ENCODE peak calls at places on chromosomes 16 and 17, in ten cellular contexts. M is gastrocnemius medialis; W is endodermal cell; H is MG63; C is choroid plexus epithelial cell; Q is CD8-positive, alpha-beta T cell; Z is prostate gland; Y is cardiac fibroblast; L is ovary; E is brain microvascular endothelial cell. X is an unnamed sample.

GRCh38 chr16:77660311-77660710 is 62.0 kb upstream of the NUDT7 start:
- DNase-seq in Z (no peak), M (no peak), Y (peak), H (peak), Q (no peak), W (peak), E (peak), C (peak), L (no peak), X (no peak)

GRCh38 chr17:37458805-37459204 is 30.9 kb upstream of the DUSP14 start:
- DNase-seq in L (no peak), E (peak), M (no peak), C (peak), Y (peak), W (no peak), Z (no peak), Q (no peak), H (peak), X (no peak)

GRCh38 chr17:77497578-77497934 is 356.8 kb downstream of the SEC14L1 start:
- DNase-seq in C (no peak), Z (no peak), M (no peak), L (peak), W (peak), H (no peak), E (no peak), Q (no peak), Y (no peak), X (no peak)

GRCh38 chr16:16154292-16154951 is 68.9 kb downstream of the ABCC6 start:
- DNase-seq in C (no peak), M (no peak), W (no peak), Z (no peak), Y (no peak), L (no peak), E (no peak), Q (no peak), H (no peak), X (no peak)

GRCh38 chr17:78940708-78941107 is 15.5 kb upstream of the TIMP2 start:
- DNase-seq in L (no peak), W (peak), E (peak), Q (no peak), C (peak), M (no peak), Y (no peak), H (no peak), Z (no peak), X (no peak)

GRCh38 chr17:77001487-77001886 is 133.3 kb downstream of the MGAT5B start:
- DNase-seq in W (no peak), E (no peak), Z (no peak), Y (no peak), H (no peak), M (no peak), L (no peak), C (no peak), Q (no peak), X (no peak)

GRCh38 chr16:22353188-22353919 is 21.1 kb downstream of the CDR2 start:
- DNase-seq in Y (peak), H (peak), M (no peak), E (peak), L (no peak), Z (no peak), Q (no peak), C (peak), W (peak), X (no peak)

GRCh38 chr17:78364436-78365281 is 4.8 kb upstream of the SOCS3 start:
- DNase-seq in W (peak), Z (no peak), H (no peak), M (no peak), Q (no peak), C (no peak), E (no peak), L (no peak), Y (no peak), X (no peak)

GRCh38 chr17:57902800-57903759 is 52.1 kb downstream of the CUEDC1 start:
- DNase-seq in M (peak), Z (peak), Q (no peak), Y (peak), L (no peak), C (peak), H (peak), E (peak), W (no peak), X (peak)

GRCh38 chr17:3843935-3844516 is 2.0 kb downstream of the NCBP3 start:
- DNase-seq in M (no peak), Q (peak), W (peak), C (peak), L (no peak), H (no peak), E (no peak), Y (peak), Z (no peak), X (no peak)

GRCh38 chr17:35313875-35314409 is 59.5 kb downstream of the SLFN11 start:
- DNase-seq in W (no peak), E (no peak), Q (peak), M (peak), Z (no peak), C (no peak), Y (no peak), L (peak), H (no peak), X (no peak)

GRCh38 chr17:2853722-2854580 is 57.7 kb downstream of the RAP1GAP2 start:
- DNase-seq in E (no peak), C (no peak), Z (peak), M (no peak), W (peak), Q (peak), H (peak), L (no peak), Y (peak), X (no peak)

GRCh38 chr17:48198950-48199541 is 91.5 kb downstream of the SNX11 start:
- DNase-seq in Z (peak), Q (no peak), L (no peak), C (no peak), M (no peak), E (no peak), H (no peak), W (no peak), Y (no peak), X (no peak)

GRCh38 chr16:3461120-3461519 is 17.6 kb downstream of the NAA60 start:
- DNase-seq in Z (no peak), W (peak), Q (peak), E (no peak), C (no peak), L (no peak), Y (no peak), H (no peak), M (no peak), X (no peak)

GRCh38 chr17:31508310-31509094 is 117.0 kb downstream of the RAB11FIP4 start:
- DNase-seq in C (no peak), E (no peak), Y (no peak), L (no peak), Q (peak), Z (no peak), W (peak), M (no peak), H (no peak), X (no peak)

GRCh38 chr16:22322741-22323140 is 25.5 kb downstream of the POLR3E start:
- DNase-seq in L (no peak), E (no peak), Q (peak), Z (no peak), Y (no peak), H (no peak), M (no peak), W (peak), C (no peak), X (no peak)

GRCh38 chr16:75589301-75589700 is 23.1 kb downstream of the GABARAPL2 start:
- DNase-seq in Y (no peak), L (no peak), Q (no peak), E (no peak), W (no peak), M (no peak), H (no peak), Z (no peak), C (no peak), X (no peak)

DNA sequence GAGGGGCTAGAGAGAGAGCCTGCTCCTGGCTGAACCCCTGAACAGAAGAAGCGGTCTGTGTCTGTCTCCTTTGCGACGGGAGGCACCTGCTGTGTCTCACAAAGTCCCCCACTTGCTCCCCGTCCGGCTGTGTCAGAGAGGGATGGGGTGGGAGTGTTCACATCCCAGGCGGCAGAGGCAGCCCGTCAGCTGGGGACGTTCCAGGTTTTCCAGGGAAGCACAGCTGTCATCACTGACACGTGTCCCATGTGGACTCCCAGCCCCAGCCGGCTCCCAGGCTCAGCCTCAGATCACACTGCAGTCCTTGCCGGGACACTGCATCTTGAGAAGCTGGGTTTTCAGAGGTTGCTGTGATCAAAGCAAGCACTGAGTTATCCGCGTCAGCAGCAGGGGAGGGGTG is 1.6 kb downstream of the TELO2 start:
- DNase-seq in H (no peak), W (no peak), Q (no peak), E (no peak), Z (no peak), Y (peak), M (peak), L (no peak), C (no peak), X (no peak)
- H3K4me3 ChIP-seq in H (peak), W (peak), Q (no peak), E (no peak), Z (peak), Y (peak), M (peak), L (no peak), C (peak), X (no peak)

DNA sequence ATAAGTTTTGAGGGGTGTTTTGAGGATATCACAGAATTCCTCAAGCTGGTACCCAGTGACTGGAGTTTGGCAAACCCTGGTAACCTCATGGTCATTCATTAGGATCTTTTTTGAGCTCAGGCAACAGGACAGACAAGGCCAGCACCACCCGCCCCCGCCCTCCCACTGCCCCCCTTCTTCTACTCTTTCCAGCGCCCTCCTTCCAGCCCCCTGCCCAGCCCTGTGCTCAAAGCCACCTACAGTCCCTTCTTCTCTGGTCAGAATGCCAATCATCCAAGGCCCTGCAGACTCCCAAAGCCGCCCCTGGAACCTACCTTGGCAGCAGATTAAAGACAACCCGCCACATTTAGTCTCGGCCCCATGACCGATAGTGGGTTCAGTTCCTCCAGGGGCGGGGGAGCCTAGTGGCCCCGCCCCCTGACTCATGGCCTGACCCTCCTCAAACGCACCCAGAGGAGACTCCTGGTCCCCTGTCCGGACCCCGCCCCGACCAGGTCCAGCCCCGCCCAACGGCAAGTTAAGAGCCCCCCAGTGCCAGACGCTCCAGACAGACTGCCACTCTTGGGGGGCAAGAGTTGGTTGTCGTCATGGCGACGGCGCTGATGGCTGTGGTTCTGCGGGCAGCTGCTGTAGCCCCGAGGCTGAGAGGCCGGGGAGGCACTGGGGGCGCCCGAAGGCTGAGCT is at the start of gene NAGS:
- DNase-seq in L (peak), H (no peak), Q (no peak), C (no peak), W (peak), Y (no peak), M (no peak), E (no peak), Z (no peak), X (no peak)
- H3K4me3 ChIP-seq in L (no peak), H (no peak), Q (peak), C (peak), W (peak), Y (peak), M (peak), E (peak), Z (peak), X (peak)

GRCh38 chr16:86083382-86084002 is 184.5 kb downstream of the IRF8 start:
- DNase-seq in L (no peak), Z (no peak), W (peak), Q (no peak), H (no peak), M (no peak), Y (no peak), E (no peak), C (no peak), X (no peak)
- H3K4me3 ChIP-seq in L (no peak), Z (no peak), W (no peak), Q (no peak), H (no peak), M (no peak), Y (no peak), E (no peak), C (no peak), X (no peak)

GRCh38 chr17:7444682-7445010 is 215 bp upstream of the CHRNB1 start:
- DNase-seq in H (no peak), Q (no peak), W (no peak), Y (no peak), Z (no peak), M (peak), C (no peak), E (no peak), L (no peak), X (no peak)
- H3K4me3 ChIP-seq in H (no peak), Q (no peak), W (no peak), Y (no peak), Z (no peak), M (peak), C (no peak), E (no peak), L (no peak), X (peak)

GRCh38 chr16:88686062-88686438 is 257 bp downstream of the SNAI3 start:
- DNase-seq in Z (no peak), C (no peak), Q (no peak), M (no peak), E (no peak), W (no peak), L (no peak), Y (no peak), H (no peak), X (no peak)

GRCh38 chr16:88687254-88687576 is 908 bp upstream of the SNAI3 start:
- DNase-seq in Y (no peak), C (no peak), L (no peak), H (no peak), Q (no peak), E (no peak), W (no peak), Z (no peak), M (no peak), X (no peak)

GRCh38 chr16:88685156-88686061 is 898 bp downstream of the SNAI3 start:
- DNase-seq in Q (peak), M (no peak), Z (no peak), C (peak), E (peak), W (peak), Y (peak), L (no peak), H (no peak), X (no peak)

GRCh38 chr16:88687676-88688012 is 1.3 kb upstream of the SNAI3 start:
- DNase-seq in Y (no peak), E (no peak), L (no peak), Z (no peak), C (no peak), M (no peak), H (no peak), Q (no peak), W (no peak), X (no peak)

GRCh38 chr16:88686439-88687253 is at the start of gene SNAI3:
- DNase-seq in C (peak), H (peak), Z (peak), Y (peak), W (peak), E (no peak), Q (peak), L (peak), M (peak), X (no peak)
- H3K4me3 ChIP-seq in C (peak), H (peak), Z (peak), Y (peak), W (peak), E (peak), Q (peak), L (peak), M (peak), X (peak)

DNA sequence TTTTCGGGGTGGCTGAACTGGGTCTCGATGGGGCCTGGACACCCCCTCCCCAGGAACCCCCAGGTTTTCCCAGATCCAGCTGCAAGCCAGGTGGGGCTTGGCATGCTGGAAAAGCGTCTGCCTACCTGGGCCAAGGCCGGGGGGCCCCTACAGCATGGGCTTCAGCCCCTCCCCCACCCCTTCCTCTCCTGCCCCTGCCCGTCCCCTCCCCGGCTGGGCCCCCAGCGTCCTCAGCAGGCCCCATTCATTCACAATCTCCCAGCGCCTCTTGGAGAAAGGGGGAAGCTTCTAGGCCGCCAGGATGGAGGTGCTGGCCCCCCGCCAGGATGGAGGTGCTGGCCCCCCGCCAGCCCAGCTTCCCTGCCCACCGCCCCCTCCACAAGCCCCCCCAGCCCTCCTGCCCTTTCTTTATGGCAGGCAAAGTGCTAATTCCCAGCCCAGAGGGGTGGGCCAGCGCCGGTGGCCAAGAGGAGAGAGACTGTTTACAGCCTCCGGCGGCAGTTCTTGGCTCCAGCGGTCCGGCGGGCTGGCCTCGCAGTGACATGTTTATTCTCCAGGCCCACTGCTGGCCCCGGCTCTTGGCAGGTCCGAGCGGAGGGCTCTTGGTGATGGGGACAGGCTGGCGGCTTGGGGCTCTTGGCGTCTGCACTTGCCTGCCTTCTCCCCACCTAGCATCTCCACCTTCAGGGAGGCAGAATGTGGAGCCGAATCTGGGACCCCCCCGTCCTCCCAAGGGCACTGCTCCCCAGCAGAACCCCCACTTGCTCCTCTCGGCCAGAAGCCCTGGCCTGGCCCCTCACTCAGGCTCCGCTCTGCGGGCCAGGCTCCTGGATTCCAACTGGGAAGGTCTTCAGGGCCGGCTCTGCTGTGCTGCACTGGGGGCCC is 94.4 kb upstream of the CIBAR2 start:
- DNase-seq in W (peak), E (no peak), H (peak), Z (peak), C (peak), Q (no peak), L (peak), Y (no peak), M (no peak), X (no peak)
- H3K4me3 ChIP-seq in W (no peak), E (no peak), H (no peak), Z (no peak), C (no peak), Q (no peak), L (no peak), Y (no peak), M (no peak), X (no peak)

GRCh38 chr16:66357523-66357928 is 9.0 kb upstream of the CDH5 start:
- DNase-seq in H (peak), C (peak), L (no peak), E (peak), M (peak), Y (peak), W (peak), Q (no peak), Z (peak), X (peak)

GRCh38 chr16:66352304-66352703 is 14.2 kb upstream of the CDH5 start:
- DNase-seq in Q (no peak), E (no peak), Y (no peak), C (no peak), Z (no peak), H (no peak), L (no peak), W (peak), M (no peak), X (no peak)

GRCh38 chr16:66354321-66354854 is 12.1 kb upstream of the CDH5 start:
- DNase-seq in Q (no peak), L (no peak), W (peak), E (no peak), Y (no peak), Z (no peak), H (no peak), C (no peak), M (no peak), X (no peak)

GRCh38 chr16:66358231-66358630 is 8.3 kb upstream of the CDH5 start:
- DNase-seq in Z (no peak), C (no peak), M (no peak), L (no peak), W (no peak), Q (no peak), Y (no peak), E (no peak), H (no peak), X (peak)

GRCh38 chr16:66355526-66355925 is 11.0 kb upstream of the CDH5 start:
- DNase-seq in W (no peak), H (no peak), Z (no peak), C (no peak), M (no peak), Q (no peak), L (no peak), Y (no peak), E (no peak), X (no peak)
- H3K4me3 ChIP-seq in W (no peak), H (no peak), Z (no peak), C (no peak), M (no peak), Q (no peak), L (no peak), Y (no peak), E (no peak), X (no peak)

X was measured in keratinocyte.